ENCODE peak calls at places on chromosomes 6 and 20, in nine cellular contexts. W is heart left ventricle, X is GM12878, N is GM13976, E is cardiac fibroblast, P is body of pancreas, C is neural crest cell, U is B cell, L is activated B cell treated with CpG ODN at 0.5 μM for 24 hours. A is an unnamed sample.

GRCh38 chr20:36865076-36865860 is 10.7 kb upstream of the TLDC2 start:
- DNase-seq in P (no peak), N (no peak), L (no peak), C (no peak), X (no peak), E (no peak), W (no peak), U (no peak), A (no peak)

GRCh38 chr6:76351275-76351674 is 278.8 kb upstream of the IMPG1 start:
- DNase-seq in N (no peak), X (no peak), P (peak), E (no peak), U (no peak), W (no peak), C (no peak), L (no peak), A (no peak)

GRCh38 chr6:3226422-3227362 is 761 bp downstream of the TUBB2B start:
- DNase-seq in W (no peak), U (peak), L (peak), X (no peak), C (peak), E (peak), P (no peak), N (peak), A (peak)

GRCh38 chr6:42378536-42378935 is 73.2 kb downstream of the TRERF1 start:
- DNase-seq in C (no peak), L (no peak), P (no peak), X (no peak), W (no peak), N (no peak), U (no peak), E (no peak), A (no peak)

GRCh38 chr6:163318071-163318786 is 96.3 kb upstream of the QKI start:
- DNase-seq in E (no peak), P (no peak), C (no peak), W (peak), L (no peak), U (no peak), N (no peak), X (no peak), A (no peak)

GRCh38 chr6:13349811-13350506 is 21.6 kb upstream of the TBC1D7 start:
- DNase-seq in N (no peak), X (no peak), E (no peak), C (no peak), L (no peak), P (no peak), W (no peak), U (no peak), A (no peak)

GRCh38 chr20:23148721-23149570 is 62.8 kb upstream of the CD93 start:
- DNase-seq in X (no peak), C (no peak), L (no peak), U (no peak), W (no peak), E (no peak), N (no peak), P (no peak), A (no peak)

GRCh38 chr6:3260296-3260695 is 1.5 kb downstream of the PSMG4 start:
- DNase-seq in E (no peak), W (no peak), C (no peak), X (no peak), U (no peak), L (no peak), P (no peak), N (no peak), A (no peak)

GRCh38 chr6:27178001-27178730 is 69.3 kb upstream of the PRSS16 start:
- DNase-seq in N (peak), P (peak), U (no peak), E (peak), X (peak), W (peak), L (no peak), C (no peak), A (peak)
- TF ChIP-seq CTCF in N (no peak), P (no peak), U (peak), E (no peak), X (no peak), W (no peak), L (no peak), C (no peak), A (no peak)

DNA sequence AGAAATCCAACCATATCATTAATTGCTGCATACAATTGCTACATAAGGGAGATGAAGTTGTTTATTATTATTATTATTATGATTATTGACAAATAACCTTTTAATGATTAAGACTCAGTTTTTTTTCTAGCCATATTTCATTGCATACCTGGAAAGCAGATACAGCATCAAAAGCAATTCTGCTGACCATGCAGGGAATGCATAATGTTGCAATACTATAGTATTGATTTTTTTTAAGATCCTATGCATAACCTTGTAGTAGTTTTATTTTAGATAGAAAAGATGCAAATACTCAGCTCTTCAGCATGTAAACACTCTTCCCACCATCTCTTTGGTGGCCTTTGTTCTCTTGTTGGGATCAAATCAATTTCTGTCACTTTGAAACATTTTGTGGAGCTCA is 300.9 kb upstream of the MAP3K7 start:
- DNase-seq in L (no peak), P (no peak), W (no peak), E (no peak), C (no peak), U (no peak), N (no peak), X (no peak), A (no peak)
- TF ChIP-seq CTCF in L (no peak), P (no peak), W (no peak), E (no peak), C (no peak), U (no peak), N (no peak), X (no peak), A (no peak)

GRCh38 chr6:129500958-129501381 is 209.0 kb downstream of the ARHGAP18 start:
- DNase-seq in P (no peak), L (no peak), C (peak), E (no peak), X (no peak), U (no peak), N (no peak), W (no peak), A (no peak)
- TF ChIP-seq CTCF in P (no peak), L (no peak), C (peak), E (peak), X (peak), U (peak), N (peak), W (no peak), A (peak)

GRCh38 chr20:17957505-17958325 is 10.9 kb downstream of the SNX5 start:
- DNase-seq in L (no peak), N (no peak), U (no peak), E (no peak), P (no peak), C (no peak), X (no peak), W (no peak), A (no peak)

GRCh38 chr20:17959257-17959627 is 9.4 kb downstream of the SNX5 start:
- DNase-seq in N (no peak), E (no peak), P (no peak), X (no peak), W (no peak), C (no peak), U (no peak), L (no peak), A (no peak)

GRCh38 chr20:17956099-17956685 is 12.4 kb downstream of the SNX5 start:
- DNase-seq in N (no peak), E (no peak), C (no peak), W (no peak), P (no peak), U (no peak), L (no peak), X (no peak), A (no peak)

GRCh38 chr20:17960927-17961599 is 7.5 kb downstream of the SNX5 start:
- DNase-seq in W (peak), P (no peak), L (no peak), E (peak), N (no peak), X (no peak), C (no peak), U (no peak), A (no peak)

DNA sequence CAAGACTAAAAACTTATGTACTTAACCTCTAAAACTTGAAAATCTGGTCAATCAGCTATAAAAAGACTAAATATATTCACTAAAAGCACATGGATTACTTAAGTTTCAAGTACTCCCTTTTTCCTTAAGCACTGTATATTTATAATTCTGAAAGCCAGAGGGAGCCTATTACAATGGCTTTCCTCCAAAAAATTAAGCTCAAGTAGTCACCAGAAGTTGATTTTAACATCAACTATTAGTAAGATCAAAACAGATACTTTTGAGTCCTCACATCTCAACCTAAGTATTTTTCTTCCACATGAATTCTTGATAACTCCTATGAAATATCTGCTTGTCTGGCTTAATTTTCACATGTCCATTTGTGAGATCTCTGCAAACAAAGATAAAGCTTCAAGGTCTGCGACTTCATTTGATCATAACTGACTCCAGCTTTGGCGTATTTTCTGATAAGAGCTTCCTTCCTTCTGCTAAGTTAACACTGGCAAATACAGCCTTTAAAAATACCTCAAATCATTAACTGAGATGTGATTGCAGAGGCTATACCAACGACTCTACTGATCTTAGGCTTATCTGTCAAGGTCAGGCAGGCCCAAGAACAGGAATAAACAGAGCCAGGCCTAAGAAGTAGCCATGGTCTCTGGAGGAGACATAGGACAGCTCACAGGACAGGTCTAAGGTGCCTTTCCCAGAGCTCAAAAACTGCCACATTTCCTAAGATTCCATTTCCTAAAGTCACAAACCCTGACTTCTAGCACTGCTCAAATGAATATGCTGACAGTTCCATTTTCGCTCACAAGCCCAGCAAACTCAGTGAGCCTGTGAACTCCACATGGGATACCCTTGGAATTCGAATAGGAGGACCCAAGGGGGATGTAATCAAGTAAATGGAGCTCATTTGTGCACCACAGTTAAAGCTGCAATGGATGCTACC is 10.0 kb downstream of the SNX5 start:
- DNase-seq in U (no peak), C (no peak), W (no peak), P (no peak), N (no peak), E (peak), X (no peak), L (no peak), A (no peak)
- TF ChIP-seq CTCF in U (no peak), C (no peak), W (no peak), P (peak), N (no peak), E (peak), X (no peak), L (no peak), A (no peak)

DNA sequence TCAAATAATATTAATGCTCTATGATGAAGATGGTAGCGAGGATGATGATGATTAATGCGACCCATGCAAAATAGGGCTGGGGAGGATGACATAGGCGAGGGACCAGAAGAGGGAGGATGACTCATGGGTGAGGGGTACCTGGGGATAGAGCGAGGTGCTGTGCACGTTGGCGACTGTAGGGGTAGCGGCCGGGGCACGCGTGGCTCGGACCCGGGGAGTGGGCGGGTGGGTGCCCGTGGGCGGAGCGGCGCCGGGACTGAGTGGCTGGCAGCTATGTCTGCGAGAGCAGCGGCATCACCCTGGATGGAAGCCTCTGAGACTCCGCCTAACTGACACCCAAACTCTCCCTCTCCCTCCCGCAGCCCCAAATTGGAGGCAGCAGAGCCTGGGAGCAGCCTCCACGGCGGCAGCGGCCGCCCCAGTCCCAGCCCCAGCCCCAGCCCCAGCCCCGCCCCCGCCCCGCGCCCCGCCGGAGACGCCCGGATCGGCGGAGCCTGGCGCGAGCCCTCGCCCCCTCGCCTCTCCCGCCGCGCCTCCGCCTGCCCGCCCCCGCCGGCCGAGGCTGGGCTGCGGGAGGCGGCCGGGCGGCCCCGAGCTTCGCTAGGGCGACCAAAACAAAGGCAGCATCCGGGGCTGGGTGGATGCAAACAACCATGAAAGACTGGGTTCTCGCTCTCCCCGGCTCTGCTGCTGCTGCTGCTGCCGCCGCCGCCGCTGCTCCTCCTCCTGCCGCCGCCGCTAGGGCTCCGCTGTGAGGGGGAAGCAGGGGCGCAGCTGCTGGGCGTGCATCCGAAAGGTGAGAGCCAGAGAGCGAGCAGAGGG is at the start of gene RIMS1:
- DNase-seq in U (peak), X (no peak), P (peak), N (peak), W (no peak), E (peak), L (no peak), C (peak), A (peak)
- TF ChIP-seq CTCF in U (no peak), X (peak), P (peak), N (no peak), W (no peak), E (peak), L (no peak), C (peak), A (peak)

GRCh38 chr6:88426005-88426404 is 259.9 kb upstream of the CNR1 start:
- DNase-seq in P (no peak), E (no peak), W (no peak), N (no peak), L (no peak), X (no peak), C (no peak), U (no peak), A (no peak)

GRCh38 chr6:88428068-88428467 is 261.9 kb upstream of the CNR1 start:
- DNase-seq in P (no peak), U (no peak), W (no peak), E (no peak), L (no peak), X (no peak), C (no peak), N (no peak), A (no peak)

GRCh38 chr6:88422831-88423230 is 256.7 kb upstream of the CNR1 start:
- DNase-seq in C (no peak), L (no peak), E (no peak), N (no peak), U (no peak), P (no peak), W (no peak), X (no peak), A (no peak)
- TF ChIP-seq CTCF in C (no peak), L (no peak), E (no peak), N (no peak), U (no peak), P (no peak), W (no peak), X (no peak), A (no peak)

DNA sequence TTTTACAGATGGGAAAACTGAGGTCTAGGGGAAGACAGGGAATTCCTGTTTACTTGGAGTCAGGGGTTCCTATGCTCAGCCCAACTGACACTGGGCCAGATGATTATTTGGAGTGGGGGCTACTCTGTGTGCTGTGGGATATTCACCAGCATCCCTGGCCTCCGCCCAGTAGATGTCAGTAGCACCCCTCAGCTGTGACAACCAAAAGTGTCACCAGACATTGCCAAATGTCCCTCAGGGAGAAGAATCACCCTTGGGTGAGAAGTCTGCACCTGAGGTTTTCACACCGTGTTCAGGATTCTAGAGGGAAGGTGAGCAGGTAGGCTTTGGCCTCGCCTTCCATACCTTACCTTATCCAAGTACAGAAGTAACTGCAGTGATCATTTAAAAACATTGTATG is 27.6 kb downstream of the CDH26 start:
- DNase-seq in W (no peak), P (no peak), E (no peak), N (no peak), L (no peak), U (no peak), C (no peak), X (no peak), A (no peak)
- TF ChIP-seq CTCF in W (peak), P (no peak), E (no peak), N (no peak), L (no peak), U (no peak), C (peak), X (peak), A (no peak)